ENCODE peak calls at places on chromosome 14, in four cellular contexts. P, X, N and D are unnamed samples.

GRCh38 chr14:35944847-35945246 is 118.7 kb downstream of the BRMS1L start:
- DNase-seq in P (no peak), X (peak), N (peak), D (no peak)

GRCh38 chr14:65193891-65194290 is 91.6 kb upstream of the MAX start:
- DNase-seq in P (no peak), X (no peak), N (no peak), D (no peak)

GRCh38 chr14:96631030-96631429 is 128.8 kb downstream of the PAPOLA start:
- DNase-seq in P (no peak), X (no peak), N (no peak), D (no peak)

GRCh38 chr14:100526057-100526456 is 61.2 kb downstream of the BEGAIN start:
- DNase-seq in P (no peak), X (no peak), N (no peak), D (no peak)

GRCh38 chr14:39015360-39015961 is 87.6 kb downstream of the SEC23A start:
- DNase-seq in P (no peak), X (peak), N (peak), D (peak)

GRCh38 chr14:84421611-84422010 is 1108.3 kb upstream of the FLRT2 start:
- DNase-seq in P (no peak), X (no peak), N (no peak), D (no peak)

GRCh38 chr14:38502241-38502640 is 246.3 kb upstream of the CLEC14A start:
- DNase-seq in P (no peak), X (no peak), N (no peak), D (no peak)

GRCh38 chr14:24851406-24851805 is 198.5 kb downstream of the STXBP6 start:
- DNase-seq in P (no peak), X (no peak), N (no peak), D (no peak)

GRCh38 chr14:58072288-58073071 is 79.5 kb downstream of the ARMH4 start:
- DNase-seq in P (no peak), X (peak), N (peak), D (peak)

GRCh38 chr14:75277000-75277795 is 1.4 kb upstream of the FOS start:
- DNase-seq in P (no peak), X (peak), N (no peak), D (peak)
- TF ChIP-seq CTCF in P (no peak), X (no peak), N (no peak), D (no peak)

DNA sequence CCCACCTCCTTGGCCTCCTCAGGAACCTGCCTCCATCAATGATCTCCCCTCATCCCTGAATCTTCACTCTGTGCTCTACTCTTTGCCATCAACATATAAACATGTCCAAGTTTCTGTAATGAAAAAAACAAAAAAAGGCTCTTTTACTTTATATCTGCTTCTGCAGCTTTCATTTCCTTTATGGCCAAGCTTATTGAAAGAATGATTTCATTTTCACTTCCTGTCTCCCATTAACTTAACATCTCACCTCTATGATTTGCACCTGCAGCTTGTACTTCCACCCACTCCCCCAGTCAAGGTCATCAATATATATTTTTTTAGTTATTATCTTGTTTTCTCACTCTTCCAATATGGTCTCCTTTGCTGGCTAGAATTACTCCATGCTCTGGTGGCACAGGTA is 15.6 kb upstream of the RNU6-7 start:
- DNase-seq in P (no peak), X (no peak), N (peak), D (no peak)
- H2AFZ ChIP-seq in P (no peak), X (no peak), N (no peak), D (no peak)

GRCh38 chr14:73662439-73663056 is 17.8 kb downstream of the DNAL1 start:
- DNase-seq in P (peak), X (peak), N (no peak), D (peak)
- TF ChIP-seq CTCF in P (peak), X (peak), N (peak), D (peak)

GRCh38 chr14:72710212-72710611 is 183.7 kb downstream of the DPF3 start:
- DNase-seq in P (no peak), X (no peak), N (no peak), D (no peak)

GRCh38 chr14:72714871-72715214 is 179.1 kb downstream of the DPF3 start:
- DNase-seq in P (no peak), X (no peak), N (no peak), D (no peak)

GRCh38 chr14:72708708-72709475 is 185.0 kb downstream of the DPF3 start:
- DNase-seq in P (no peak), X (peak), N (no peak), D (no peak)

GRCh38 chr14:72714094-72714493 is 179.8 kb downstream of the DPF3 start:
- DNase-seq in P (no peak), X (no peak), N (no peak), D (no peak)

DNA sequence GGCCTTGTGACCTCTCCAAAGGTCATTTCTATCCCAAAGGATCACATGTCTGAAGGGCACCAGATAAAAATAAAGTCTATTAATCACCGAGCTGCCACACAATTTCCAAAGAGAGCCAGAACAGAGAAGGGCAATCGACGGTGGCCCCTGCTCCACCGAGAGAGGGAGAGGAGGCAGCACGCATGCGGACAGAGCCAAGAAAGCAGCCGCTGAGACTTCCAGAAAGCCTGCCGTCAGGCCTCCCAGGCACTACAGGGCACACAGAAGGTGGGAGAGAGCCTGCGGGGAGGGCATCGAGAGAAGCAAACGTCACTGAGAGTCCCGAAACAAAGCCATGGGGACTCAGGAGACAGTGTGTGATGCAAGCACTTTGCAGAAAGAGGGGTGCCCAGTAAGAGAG is 182.0 kb downstream of the DPF3 start:
- DNase-seq in P (no peak), X (no peak), N (no peak), D (no peak)
- H2AFZ ChIP-seq in P (no peak), X (no peak), N (no peak), D (no peak)

GRCh38 chr14:74015965-74016364 is 3.1 kb downstream of the ENTPD5 start:
- DNase-seq in P (no peak), X (no peak), N (no peak), D (no peak)
- TF ChIP-seq CTCF in P (no peak), X (no peak), N (no peak), D (no peak)

GRCh38 chr14:103057028-103057371 is 349 bp downstream of the CDC42BPB start:
- DNase-seq in P (no peak), X (no peak), N (no peak), D (no peak)

GRCh38 chr14:103057372-103058208 is at the start of gene CDC42BPB:
- DNase-seq in P (no peak), X (peak), N (no peak), D (peak)

GRCh38 chr14:103059556-103059955 is 2.2 kb upstream of the CDC42BPB start:
- DNase-seq in P (no peak), X (no peak), N (no peak), D (no peak)

GRCh38 chr14:103056322-103057027 is 874 bp downstream of the CDC42BPB start:
- DNase-seq in P (no peak), X (peak), N (no peak), D (peak)

GRCh38 chr14:103058209-103059055 is 1.1 kb upstream of the CDC42BPB start:
- DNase-seq in P (no peak), X (peak), N (no peak), D (no peak)
- H2AFZ ChIP-seq in P (peak), X (peak), N (no peak), D (peak)

GRCh38 chr14:34629657-34630529 is at the start of gene SNX6:
- DNase-seq in P (no peak), X (peak), N (peak), D (peak)
- TF ChIP-seq CTCF in P (no peak), X (no peak), N (no peak), D (no peak)

DNA sequence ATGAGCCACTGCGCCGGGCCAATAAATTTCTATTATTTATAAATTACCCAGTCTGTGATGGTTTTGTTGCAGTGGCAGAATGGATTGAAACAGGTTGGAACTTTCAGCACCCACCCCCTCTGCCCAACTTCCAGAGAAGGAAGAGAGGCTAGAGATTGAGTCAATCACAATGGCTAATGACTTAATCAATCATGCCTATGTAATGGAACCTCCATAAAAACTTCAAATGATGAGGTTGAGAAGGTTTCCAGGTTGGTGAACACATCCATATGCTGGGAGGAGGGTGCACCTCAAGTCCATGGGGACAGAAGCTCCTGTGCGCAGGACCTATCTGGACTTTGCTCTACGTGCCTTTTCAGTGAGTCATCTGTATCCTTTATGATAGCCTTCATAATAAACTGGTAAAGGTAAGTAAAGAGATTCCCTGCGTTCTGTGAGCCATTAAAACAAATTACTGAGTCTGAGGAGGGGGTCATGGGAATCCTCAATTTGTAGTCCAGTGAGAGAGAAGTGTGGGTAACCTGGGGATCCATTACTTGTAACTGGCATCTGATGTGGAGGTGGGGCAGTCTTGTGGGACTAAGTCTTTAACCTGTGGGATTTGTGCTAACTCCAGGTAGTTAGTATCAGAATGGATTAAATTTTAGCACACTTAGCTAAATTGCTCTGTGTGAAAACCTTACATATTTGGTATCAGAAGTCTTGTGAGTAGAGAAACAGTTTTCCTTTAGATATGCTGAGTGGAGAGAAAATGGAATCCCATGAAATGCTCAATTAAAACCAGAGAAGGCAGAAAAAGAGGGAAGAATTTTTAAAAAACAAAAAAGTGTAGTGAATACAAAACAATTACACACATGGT is 11.7 kb upstream of the NGDN start:
- DNase-seq in P (no peak), X (peak), N (no peak), D (no peak)
- H2AFZ ChIP-seq in P (no peak), X (peak), N (no peak), D (no peak)

GRCh38 chr14:95313707-95314106 is 6.0 kb downstream of the CLMN start:
- DNase-seq in P (no peak), X (peak), N (no peak), D (no peak)

GRCh38 chr14:95310635-95311380 is 8.9 kb downstream of the CLMN start:
- DNase-seq in P (no peak), X (no peak), N (no peak), D (no peak)

GRCh38 chr14:95309261-95310051 is 10.3 kb downstream of the CLMN start:
- DNase-seq in P (no peak), X (no peak), N (no peak), D (no peak)

GRCh38 chr14:95313246-95313645 is 6.5 kb downstream of the CLMN start:
- DNase-seq in P (no peak), X (no peak), N (no peak), D (no peak)

GRCh38 chr14:95311752-95312151 is 8.0 kb downstream of the CLMN start:
- DNase-seq in P (no peak), X (no peak), N (no peak), D (no peak)
- TF ChIP-seq CTCF in P (no peak), X (no peak), N (no peak), D (no peak)

DNA sequence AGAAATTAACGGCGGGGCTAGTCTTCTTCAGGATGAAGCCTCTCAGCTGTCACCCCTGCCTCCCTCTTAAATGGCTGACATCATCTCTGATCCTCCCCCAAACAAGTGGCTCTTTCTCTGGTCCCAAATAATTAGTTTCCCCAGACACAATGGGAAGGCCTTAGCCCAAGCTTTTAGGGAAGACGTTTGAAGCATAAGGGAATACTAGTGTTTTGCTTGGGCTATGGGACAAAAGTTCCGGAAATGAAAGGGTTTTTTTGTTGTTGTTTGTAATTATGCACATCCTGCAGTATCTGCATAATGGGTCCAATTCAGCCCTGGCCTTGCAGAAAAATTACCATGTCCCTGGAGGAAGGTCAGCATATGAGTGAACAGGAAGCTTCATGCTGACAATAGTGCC is 13.7 kb downstream of the STON2 start:
- DNase-seq in P (no peak), X (no peak), N (no peak), D (no peak)
- H2AFZ ChIP-seq in P (no peak), X (no peak), N (no peak), D (no peak)